ENCODE peak calls at places on chromosomes 13 and 19, in eight cellular contexts. One of them, this sample, is unnamed.

GRCh38 chr19:18339703-18340102 is 695 bp upstream of the PGPEP1 start:
- DNase-seq in uterus: no peak
- DNase-seq in activated CD8-positive, alpha-beta memory T cell treated with anti-CD3 and anti-CD28 coated beads, Interleukin-2, amount 50 U/mL, for 4 hours: no peak
- DNase-seq in KBM-7: peak; percentile 58
- DNase-seq in stimulated activated effector memory CD8-positive, alpha-beta T cell treated with anti-CD3 and anti-CD28 coated beads, Interleukin-12 subunit alpha, Interleukin-12 subunit beta, amount 100 ng/mL, for 72 hours: no peak
- DNase-seq in EL: peak; percentile 33
- DNase-seq in amniotic epithelial cell: peak; percentile 17
- DNase-seq in esophagus squamous epithelium: no peak
- DNase-seq in this sample: no peak

GRCh38 chr13:109778102-109778542 is 8.3 kb downstream of the IRS2 start:
- DNase-seq in uterus: no peak
- DNase-seq in activated CD8-positive, alpha-beta memory T cell treated with anti-CD3 and anti-CD28 coated beads, Interleukin-2, amount 50 U/mL, for 4 hours: no peak
- DNase-seq in KBM-7: peak; percentile 58
- DNase-seq in stimulated activated effector memory CD8-positive, alpha-beta T cell treated with anti-CD3 and anti-CD28 coated beads, Interleukin-12 subunit alpha, Interleukin-12 subunit beta, amount 100 ng/mL, for 72 hours: no peak
- DNase-seq in EL: peak; percentile 43
- DNase-seq in amniotic epithelial cell: peak; percentile 61
- DNase-seq in esophagus squamous epithelium: no peak
- DNase-seq in this sample: no peak

GRCh38 chr13:73060251-73061160 is 1.7 kb downstream of the KLF5 start:
- DNase-seq in uterus: peak; percentile 22
- DNase-seq in activated CD8-positive, alpha-beta memory T cell treated with anti-CD3 and anti-CD28 coated beads, Interleukin-2, amount 50 U/mL, for 4 hours: no peak
- DNase-seq in KBM-7: peak; percentile 27
- DNase-seq in stimulated activated effector memory CD8-positive, alpha-beta T cell treated with anti-CD3 and anti-CD28 coated beads, Interleukin-12 subunit alpha, Interleukin-12 subunit beta, amount 100 ng/mL, for 72 hours: no peak
- DNase-seq in EL: peak; percentile 76
- DNase-seq in amniotic epithelial cell: peak; percentile 67
- DNase-seq in esophagus squamous epithelium: no peak
- DNase-seq in this sample: no peak

GRCh38 chr19:18131841-18132596 is 20.9 kb upstream of the PIK3R2 start:
- DNase-seq in uterus: no peak
- DNase-seq in activated CD8-positive, alpha-beta memory T cell treated with anti-CD3 and anti-CD28 coated beads, Interleukin-2, amount 50 U/mL, for 4 hours: no peak
- DNase-seq in KBM-7: no peak
- DNase-seq in stimulated activated effector memory CD8-positive, alpha-beta T cell treated with anti-CD3 and anti-CD28 coated beads, Interleukin-12 subunit alpha, Interleukin-12 subunit beta, amount 100 ng/mL, for 72 hours: no peak
- DNase-seq in EL: no peak
- DNase-seq in amniotic epithelial cell: no peak
- DNase-seq in esophagus squamous epithelium: no peak
- DNase-seq in this sample: no peak

GRCh38 chr19:34191355-34191962 is 19.2 kb downstream of the LSM14A start:
- DNase-seq in uterus: no peak
- DNase-seq in activated CD8-positive, alpha-beta memory T cell treated with anti-CD3 and anti-CD28 coated beads, Interleukin-2, amount 50 U/mL, for 4 hours: no peak
- DNase-seq in KBM-7: no peak
- DNase-seq in stimulated activated effector memory CD8-positive, alpha-beta T cell treated with anti-CD3 and anti-CD28 coated beads, Interleukin-12 subunit alpha, Interleukin-12 subunit beta, amount 100 ng/mL, for 72 hours: no peak
- DNase-seq in EL: no peak
- DNase-seq in amniotic epithelial cell: no peak
- DNase-seq in esophagus squamous epithelium: no peak
- DNase-seq in this sample: no peak

GRCh38 chr19:18098891-18099622 is 1.5 kb downstream of the MAST3 start:
- DNase-seq in uterus: no peak
- DNase-seq in activated CD8-positive, alpha-beta memory T cell treated with anti-CD3 and anti-CD28 coated beads, Interleukin-2, amount 50 U/mL, for 4 hours: peak; percentile 62
- DNase-seq in KBM-7: peak; percentile 48
- DNase-seq in stimulated activated effector memory CD8-positive, alpha-beta T cell treated with anti-CD3 and anti-CD28 coated beads, Interleukin-12 subunit alpha, Interleukin-12 subunit beta, amount 100 ng/mL, for 72 hours: no peak
- DNase-seq in EL: no peak
- DNase-seq in amniotic epithelial cell: no peak
- DNase-seq in esophagus squamous epithelium: no peak
- DNase-seq in this sample: no peak

GRCh38 chr13:108947551-108948030 is 318.2 kb downstream of the MYO16 start:
- DNase-seq in uterus: peak; percentile 77
- DNase-seq in activated CD8-positive, alpha-beta memory T cell treated with anti-CD3 and anti-CD28 coated beads, Interleukin-2, amount 50 U/mL, for 4 hours: no peak
- DNase-seq in KBM-7: no peak
- DNase-seq in stimulated activated effector memory CD8-positive, alpha-beta T cell treated with anti-CD3 and anti-CD28 coated beads, Interleukin-12 subunit alpha, Interleukin-12 subunit beta, amount 100 ng/mL, for 72 hours: no peak
- DNase-seq in EL: peak; percentile 25
- DNase-seq in amniotic epithelial cell: peak; percentile 92
- DNase-seq in esophagus squamous epithelium: no peak
- DNase-seq in this sample: no peak

GRCh38 chr19:47107953-47108746 is 5.4 kb downstream of the ZC3H4 start:
- DNase-seq in uterus: no peak
- DNase-seq in activated CD8-positive, alpha-beta memory T cell treated with anti-CD3 and anti-CD28 coated beads, Interleukin-2, amount 50 U/mL, for 4 hours: no peak
- DNase-seq in KBM-7: peak; percentile 25
- DNase-seq in stimulated activated effector memory CD8-positive, alpha-beta T cell treated with anti-CD3 and anti-CD28 coated beads, Interleukin-12 subunit alpha, Interleukin-12 subunit beta, amount 100 ng/mL, for 72 hours: no peak
- DNase-seq in EL: no peak
- DNase-seq in amniotic epithelial cell: no peak
- DNase-seq in esophagus squamous epithelium: no peak
- DNase-seq in this sample: no peak

GRCh38 chr19:21087871-21088270 is 5.9 kb downstream of the ZNF714 start:
- DNase-seq in uterus: no peak
- DNase-seq in activated CD8-positive, alpha-beta memory T cell treated with anti-CD3 and anti-CD28 coated beads, Interleukin-2, amount 50 U/mL, for 4 hours: no peak
- DNase-seq in KBM-7: no peak
- DNase-seq in stimulated activated effector memory CD8-positive, alpha-beta T cell treated with anti-CD3 and anti-CD28 coated beads, Interleukin-12 subunit alpha, Interleukin-12 subunit beta, amount 100 ng/mL, for 72 hours: no peak
- DNase-seq in EL: no peak
- DNase-seq in amniotic epithelial cell: no peak
- DNase-seq in esophagus squamous epithelium: no peak
- DNase-seq in this sample: no peak

GRCh38 chr19:14463747-14464146 is 11.4 kb downstream of the PTGER1 start:
- DNase-seq in uterus: no peak
- DNase-seq in activated CD8-positive, alpha-beta memory T cell treated with anti-CD3 and anti-CD28 coated beads, Interleukin-2, amount 50 U/mL, for 4 hours: no peak
- DNase-seq in KBM-7: no peak
- DNase-seq in stimulated activated effector memory CD8-positive, alpha-beta T cell treated with anti-CD3 and anti-CD28 coated beads, Interleukin-12 subunit alpha, Interleukin-12 subunit beta, amount 100 ng/mL, for 72 hours: no peak
- DNase-seq in EL: no peak
- DNase-seq in amniotic epithelial cell: no peak
- DNase-seq in esophagus squamous epithelium: no peak
- DNase-seq in this sample: no peak

GRCh38 chr13:70732611-70733010 is 624.4 kb upstream of the KLHL1 start:
- DNase-seq in uterus: no peak
- DNase-seq in activated CD8-positive, alpha-beta memory T cell treated with anti-CD3 and anti-CD28 coated beads, Interleukin-2, amount 50 U/mL, for 4 hours: no peak
- DNase-seq in KBM-7: no peak
- DNase-seq in stimulated activated effector memory CD8-positive, alpha-beta T cell treated with anti-CD3 and anti-CD28 coated beads, Interleukin-12 subunit alpha, Interleukin-12 subunit beta, amount 100 ng/mL, for 72 hours: no peak
- DNase-seq in EL: no peak
- DNase-seq in amniotic epithelial cell: no peak
- DNase-seq in esophagus squamous epithelium: no peak
- DNase-seq in this sample: no peak

GRCh38 chr19:17555929-17556813 is 722 bp downstream of the COLGALT1 start:
- DNase-seq in uterus: peak; percentile 36
- DNase-seq in activated CD8-positive, alpha-beta memory T cell treated with anti-CD3 and anti-CD28 coated beads, Interleukin-2, amount 50 U/mL, for 4 hours: no peak
- DNase-seq in KBM-7: peak; percentile 72
- DNase-seq in stimulated activated effector memory CD8-positive, alpha-beta T cell treated with anti-CD3 and anti-CD28 coated beads, Interleukin-12 subunit alpha, Interleukin-12 subunit beta, amount 100 ng/mL, for 72 hours: no peak
- DNase-seq in EL: peak; percentile 75
- DNase-seq in amniotic epithelial cell: peak; percentile 77
- DNase-seq in esophagus squamous epithelium: no peak
- DNase-seq in this sample: no peak

GRCh38 chr13:43815204-43815603 is 28.4 kb upstream of the ENOX1 start:
- DNase-seq in uterus: no peak
- DNase-seq in activated CD8-positive, alpha-beta memory T cell treated with anti-CD3 and anti-CD28 coated beads, Interleukin-2, amount 50 U/mL, for 4 hours: no peak
- DNase-seq in KBM-7: no peak
- DNase-seq in stimulated activated effector memory CD8-positive, alpha-beta T cell treated with anti-CD3 and anti-CD28 coated beads, Interleukin-12 subunit alpha, Interleukin-12 subunit beta, amount 100 ng/mL, for 72 hours: no peak
- DNase-seq in EL: peak; percentile 93
- DNase-seq in amniotic epithelial cell: peak; percentile 96
- DNase-seq in esophagus squamous epithelium: no peak
- DNase-seq in this sample: no peak

GRCh38 chr13:33125821-33126570 is 109.8 kb downstream of the KL start:
- DNase-seq in uterus: peak; percentile 86
- DNase-seq in activated CD8-positive, alpha-beta memory T cell treated with anti-CD3 and anti-CD28 coated beads, Interleukin-2, amount 50 U/mL, for 4 hours: no peak
- DNase-seq in KBM-7: no peak
- DNase-seq in stimulated activated effector memory CD8-positive, alpha-beta T cell treated with anti-CD3 and anti-CD28 coated beads, Interleukin-12 subunit alpha, Interleukin-12 subunit beta, amount 100 ng/mL, for 72 hours: no peak
- DNase-seq in EL: peak; percentile 98
- DNase-seq in amniotic epithelial cell: peak; percentile 98
- DNase-seq in esophagus squamous epithelium: no peak
- DNase-seq in this sample: no peak

GRCh38 chr13:42123600-42123999 is 75.2 kb downstream of the DGKH start:
- DNase-seq in uterus: no peak
- DNase-seq in activated CD8-positive, alpha-beta memory T cell treated with anti-CD3 and anti-CD28 coated beads, Interleukin-2, amount 50 U/mL, for 4 hours: no peak
- DNase-seq in KBM-7: no peak
- DNase-seq in stimulated activated effector memory CD8-positive, alpha-beta T cell treated with anti-CD3 and anti-CD28 coated beads, Interleukin-12 subunit alpha, Interleukin-12 subunit beta, amount 100 ng/mL, for 72 hours: no peak
- DNase-seq in EL: no peak
- DNase-seq in amniotic epithelial cell: no peak
- DNase-seq in esophagus squamous epithelium: no peak
- DNase-seq in this sample: no peak

GRCh38 chr13:98458431-98458830 is 118.5 kb downstream of the STK24 start:
- DNase-seq in uterus: no peak
- DNase-seq in activated CD8-positive, alpha-beta memory T cell treated with anti-CD3 and anti-CD28 coated beads, Interleukin-2, amount 50 U/mL, for 4 hours: no peak
- DNase-seq in KBM-7: no peak
- DNase-seq in stimulated activated effector memory CD8-positive, alpha-beta T cell treated with anti-CD3 and anti-CD28 coated beads, Interleukin-12 subunit alpha, Interleukin-12 subunit beta, amount 100 ng/mL, for 72 hours: no peak
- DNase-seq in EL: no peak
- DNase-seq in amniotic epithelial cell: no peak
- DNase-seq in esophagus squamous epithelium: no peak
- DNase-seq in this sample: no peak

GRCh38 chr13:30112602-30113435 is 194.5 kb downstream of the KATNAL1 start:
- DNase-seq in uterus: peak; percentile 86
- DNase-seq in activated CD8-positive, alpha-beta memory T cell treated with anti-CD3 and anti-CD28 coated beads, Interleukin-2, amount 50 U/mL, for 4 hours: peak; percentile 80
- DNase-seq in KBM-7: peak; percentile 91
- DNase-seq in stimulated activated effector memory CD8-positive, alpha-beta T cell treated with anti-CD3 and anti-CD28 coated beads, Interleukin-12 subunit alpha, Interleukin-12 subunit beta, amount 100 ng/mL, for 72 hours: peak; percentile 70
- DNase-seq in EL: peak; percentile 83
- DNase-seq in amniotic epithelial cell: peak; percentile 88
- DNase-seq in esophagus squamous epithelium: no peak
- DNase-seq in this sample: peak; percentile 82

GRCh38 chr13:106088094-106088493 is 447.4 kb downstream of the EFNB2 start:
- DNase-seq in uterus: no peak
- DNase-seq in activated CD8-positive, alpha-beta memory T cell treated with anti-CD3 and anti-CD28 coated beads, Interleukin-2, amount 50 U/mL, for 4 hours: no peak
- DNase-seq in KBM-7: no peak
- DNase-seq in stimulated activated effector memory CD8-positive, alpha-beta T cell treated with anti-CD3 and anti-CD28 coated beads, Interleukin-12 subunit alpha, Interleukin-12 subunit beta, amount 100 ng/mL, for 72 hours: no peak
- DNase-seq in EL: no peak
- DNase-seq in amniotic epithelial cell: no peak
- DNase-seq in esophagus squamous epithelium: no peak
- DNase-seq in this sample: no peak

GRCh38 chr13:78241278-78241919 is 322.8 kb upstream of the EDNRB start:
- DNase-seq in uterus: no peak
- DNase-seq in activated CD8-positive, alpha-beta memory T cell treated with anti-CD3 and anti-CD28 coated beads, Interleukin-2, amount 50 U/mL, for 4 hours: no peak
- DNase-seq in KBM-7: peak; percentile 56
- DNase-seq in stimulated activated effector memory CD8-positive, alpha-beta T cell treated with anti-CD3 and anti-CD28 coated beads, Interleukin-12 subunit alpha, Interleukin-12 subunit beta, amount 100 ng/mL, for 72 hours: no peak
- DNase-seq in EL: peak; percentile 30
- DNase-seq in amniotic epithelial cell: peak; percentile 29
- DNase-seq in esophagus squamous epithelium: no peak
- DNase-seq in this sample: no peak

This sample was measured in natural killer cell treated with Interleukin-12 subunit alpha and Interleukin-12 subunit beta and Interleukin-15 and Interleukin-18, amount 100 ng/mL, for 72 hours.